ENCODE peak calls at places on chromosomes 7 and 10, in six cellular contexts. E is psoas muscle, C is hepatocyte, P is foreskin keratinocyte, M is left ventricle myocardium inferior, F is esophagus squamous epithelium. G is an unnamed sample.

GRCh38 chr7:117184367-117184766 is 138.5 kb downstream of the WNT2 start:
- DNase-seq in C (no peak), F (no peak), P (no peak), E (no peak), M (no peak), G (no peak)

GRCh38 chr10:80598951-80599350 is 61.2 kb downstream of the SH2D4B start:
- DNase-seq in M (no peak), F (no peak), P (no peak), E (no peak), C (no peak), G (no peak)

GRCh38 chr7:54541941-54542618 is at the start of gene VSTM2A:
- DNase-seq in C (peak), P (no peak), F (no peak), M (no peak), E (no peak), G (no peak)

GRCh38 chr10:96896884-96897589 is 64.9 kb downstream of the LCOR start:
- DNase-seq in F (no peak), M (no peak), E (no peak), C (no peak), P (no peak), G (no peak)

GRCh38 chr7:66847879-66848810 is 72.9 kb upstream of the TMEM248 start:
- DNase-seq in P (peak), E (no peak), M (no peak), C (peak), F (no peak), G (peak)

GRCh38 chr7:104130726-104131125 is 77.1 kb downstream of the ORC5 start:
- DNase-seq in C (no peak), F (no peak), P (peak), M (no peak), E (no peak), G (peak)

GRCh38 chr7:13988765-13989137 is 715 bp downstream of the ETV1 start:
- DNase-seq in M (no peak), F (no peak), E (no peak), C (peak), P (no peak), G (no peak)

GRCh38 chr10:80751940-80752339 is 214.2 kb downstream of the SH2D4B start:
- DNase-seq in P (no peak), E (no peak), F (no peak), C (no peak), M (no peak), G (no peak)

GRCh38 chr7:120052884-120053382 is 220.0 kb upstream of the KCND2 start:
- DNase-seq in C (peak), E (peak), F (no peak), P (peak), M (peak), G (peak)

GRCh38 chr10:47402681-47403301 is 18.7 kb upstream of the ZNF488 start:
- DNase-seq in P (peak), E (peak), F (no peak), M (peak), C (peak), G (no peak)

GRCh38 chr7:51010534-51010933 is 227.8 kb upstream of the GRB10 start:
- DNase-seq in M (no peak), F (no peak), C (no peak), E (no peak), P (no peak), G (no peak)

GRCh38 chr10:61897671-61898434 is 3.6 kb upstream of the ARID5B start:
- DNase-seq in E (no peak), F (no peak), C (peak), M (no peak), P (no peak), G (no peak)

GRCh38 chr10:129891806-129892205 is 72.3 kb downstream of the EBF3 start:
- DNase-seq in P (no peak), F (no peak), M (peak), E (peak), C (no peak), G (no peak)

GRCh38 chr10:21300546-21300945 is 224.9 kb downstream of the SKIDA1 start:
- DNase-seq in P (no peak), M (no peak), F (no peak), E (no peak), C (no peak), G (no peak)

GRCh38 chr7:142313528-142313927 is 55.7 kb upstream of the PRSS58 start:
- DNase-seq in E (no peak), F (no peak), M (no peak), P (no peak), C (no peak), G (no peak)

GRCh38 chr10:7811000-7811399 is 7.3 kb upstream of the TAF3 start:
- DNase-seq in E (no peak), P (no peak), C (no peak), F (no peak), M (no peak), G (no peak)

GRCh38 chr7:117737882-117738281 is 135.4 kb downstream of the CTTNBP2 start:
- DNase-seq in P (no peak), F (no peak), M (no peak), E (no peak), C (no peak), G (no peak)

DNA sequence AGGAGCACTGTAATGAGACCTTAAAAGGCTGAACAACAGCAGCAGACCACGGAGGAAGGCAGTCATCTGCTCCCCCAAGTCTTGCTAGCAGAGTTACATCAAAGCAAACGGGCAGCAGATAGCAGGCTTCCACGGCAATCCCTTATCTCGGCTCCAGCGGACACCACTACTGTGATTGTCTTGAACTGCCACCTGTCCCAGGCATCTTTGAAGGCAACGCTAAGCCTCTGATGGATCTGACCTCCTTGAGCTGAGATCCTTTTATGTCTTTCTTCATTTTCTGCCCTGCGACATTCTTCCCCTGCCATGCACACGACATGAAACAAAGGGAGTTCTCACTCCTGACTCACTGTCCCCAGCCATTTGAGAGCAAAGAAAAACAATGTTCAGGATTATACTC is 111.7 kb downstream of the GLI3 start:
- DNase-seq in C (no peak), F (no peak), M (no peak), P (no peak), E (no peak), G (no peak)
- H3K27ac ChIP-seq in C (no peak), F (no peak), M (no peak), P (no peak), E (no peak), G (no peak)

GRCh38 chr10:50384238-50384637 is 132.9 kb upstream of the ASAH2 start:
- DNase-seq in P (no peak), M (no peak), E (no peak), C (no peak), F (no peak), G (no peak)
- H3K27ac ChIP-seq in P (no peak), M (peak), E (peak), C (no peak), F (no peak), G (no peak)

GRCh38 chr10:98898987-98899386 is 336.7 kb downstream of the HPSE2 start:
- DNase-seq in F (no peak), E (no peak), M (no peak), P (no peak), C (no peak), G (no peak)
- H3K27ac ChIP-seq in F (no peak), E (no peak), M (no peak), P (no peak), C (no peak), G (no peak)

GRCh38 chr7:131045526-131045925 is 282.1 kb upstream of the MKLN1 start:
- DNase-seq in F (no peak), M (no peak), P (no peak), E (no peak), C (no peak), G (no peak)

GRCh38 chr7:131039355-131039762 is 288.3 kb upstream of the MKLN1 start:
- DNase-seq in M (no peak), E (no peak), P (no peak), C (no peak), F (no peak), G (no peak)

GRCh38 chr7:131040467-131040932 is 287.2 kb upstream of the MKLN1 start:
- DNase-seq in P (peak), F (no peak), M (no peak), C (peak), E (no peak), G (peak)

GRCh38 chr7:131039836-131040235 is 287.8 kb upstream of the MKLN1 start:
- DNase-seq in M (no peak), E (no peak), F (no peak), P (no peak), C (no peak), G (no peak)

GRCh38 chr7:131042269-131043160 is 285.2 kb upstream of the MKLN1 start:
- DNase-seq in M (no peak), P (no peak), C (no peak), F (no peak), E (no peak), G (no peak)
- H3K27ac ChIP-seq in M (no peak), P (no peak), C (no peak), F (no peak), E (no peak), G (no peak)

GRCh38 chr10:79393924-79394610 is 46.8 kb downstream of the PPIF start:
- DNase-seq in M (peak), F (no peak), C (no peak), E (peak), P (no peak), G (no peak)
- H3K27ac ChIP-seq in M (no peak), F (no peak), C (no peak), E (no peak), P (no peak), G (no peak)

GRCh38 chr10:53069013-53069412 is 296.4 kb upstream of the MBL2 start:
- DNase-seq in P (no peak), M (no peak), E (no peak), C (no peak), F (no peak), G (no peak)

GRCh38 chr10:53075469-53075868 is 302.9 kb upstream of the MBL2 start:
- DNase-seq in P (no peak), C (no peak), F (no peak), M (no peak), E (no peak), G (no peak)

GRCh38 chr10:53072144-53072543 is 299.6 kb upstream of the MBL2 start:
- DNase-seq in M (no peak), E (no peak), F (no peak), P (no peak), C (no peak), G (no peak)

DNA sequence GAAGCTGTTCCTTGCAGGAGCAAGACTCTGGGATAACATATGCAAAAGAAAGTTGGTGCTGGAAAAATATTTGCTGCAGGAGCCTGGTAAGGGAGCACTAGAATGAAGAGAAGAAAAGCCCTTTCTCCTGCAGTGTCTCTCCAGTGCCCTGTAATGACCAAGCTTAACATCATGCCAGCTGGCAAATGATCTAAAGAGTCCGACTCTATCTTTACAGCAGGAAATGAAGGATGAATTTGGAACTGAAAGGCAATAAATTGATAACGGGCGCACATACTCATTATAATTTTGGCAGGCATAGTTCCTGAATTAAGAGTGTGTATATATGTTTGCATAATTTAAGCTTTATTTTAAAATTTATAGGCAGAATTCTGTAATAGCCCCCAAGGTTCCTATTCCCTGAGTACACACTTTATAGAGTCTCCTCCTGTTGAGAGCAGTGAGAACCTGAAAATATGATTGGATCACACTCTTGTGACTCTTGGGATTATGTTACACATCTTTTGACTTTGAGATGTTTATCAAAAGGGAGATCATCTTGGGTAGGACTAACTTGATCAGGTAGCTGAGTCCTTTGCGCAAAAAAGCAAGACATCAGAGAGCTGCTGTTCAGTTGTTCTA is 299.0 kb upstream of the MBL2 start:
- DNase-seq in F (no peak), E (no peak), C (no peak), P (no peak), M (no peak), G (no peak)
- H3K27ac ChIP-seq in F (no peak), E (no peak), C (no peak), P (no peak), M (no peak), G (no peak)

DNA sequence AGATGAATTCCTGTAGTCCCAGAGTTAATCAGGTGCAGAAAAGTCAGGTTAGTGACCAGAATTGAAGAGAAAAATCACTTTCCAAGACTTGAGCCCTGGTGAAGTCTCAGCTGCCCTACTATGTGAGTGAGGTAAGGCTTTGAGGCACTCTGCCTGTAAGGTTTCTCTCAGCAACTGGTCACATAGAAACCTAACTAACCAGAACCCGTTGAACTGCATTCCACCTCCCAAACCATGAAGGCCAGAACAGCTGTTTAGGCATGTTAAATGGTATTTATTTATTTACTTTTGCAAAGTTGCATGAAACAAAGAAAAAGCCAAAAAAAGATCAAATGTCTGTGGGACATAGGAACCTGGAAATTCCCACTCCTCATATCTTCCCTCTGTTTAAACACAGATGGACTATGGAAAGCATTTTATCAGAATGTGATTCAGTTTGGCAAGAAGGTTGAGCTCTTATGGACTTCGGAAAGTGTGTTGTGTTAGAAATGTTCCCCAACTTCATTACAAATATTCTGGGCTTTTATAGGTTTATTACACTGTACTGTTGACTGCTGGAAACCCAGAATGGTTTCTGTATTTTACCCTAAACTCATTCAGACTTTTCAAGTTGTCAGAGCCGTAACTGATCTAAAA is 12.8 kb upstream of the GPR85 start:
- DNase-seq in P (peak), C (no peak), M (no peak), E (no peak), F (no peak), G (peak)
- H3K27ac ChIP-seq in P (no peak), C (peak), M (peak), E (no peak), F (no peak), G (peak)

GRCh38 chr7:99030145-99030856 is 113.6 kb downstream of the SMURF1 start:
- DNase-seq in M (no peak), F (no peak), P (no peak), C (no peak), E (no peak), G (no peak)
- H3K27ac ChIP-seq in M (peak), F (peak), P (no peak), C (no peak), E (peak), G (peak)

GRCh38 chr7:30799206-30799975 is 28.2 kb downstream of the MINDY4 start:
- DNase-seq in F (no peak), C (no peak), E (peak), P (peak), M (peak), G (peak)
- H3K27ac ChIP-seq in F (peak), C (no peak), E (no peak), P (peak), M (peak), G (peak)

DNA sequence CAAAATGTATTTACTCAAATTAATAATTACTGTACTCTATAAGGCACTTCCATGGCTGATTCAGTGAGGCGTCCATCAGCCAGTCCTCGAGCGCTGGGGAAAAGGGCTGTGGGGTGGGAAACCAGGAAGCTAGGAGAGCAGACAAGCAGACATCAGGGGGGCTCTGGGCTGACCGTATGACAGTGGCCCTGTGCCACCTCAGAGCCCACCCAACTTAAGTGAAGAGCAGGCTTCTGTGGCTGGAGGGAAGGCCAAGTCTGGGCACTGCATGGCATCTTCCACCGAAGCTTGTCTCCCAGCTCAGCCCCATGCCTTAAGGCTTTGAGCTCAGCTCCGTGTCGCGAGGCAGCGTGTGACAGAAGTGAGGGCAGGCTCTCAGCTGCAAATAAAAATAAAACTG is 464.5 kb upstream of the ZMIZ1 start:
- DNase-seq in C (no peak), P (no peak), E (no peak), F (no peak), M (no peak), G (no peak)
- H3K27ac ChIP-seq in C (no peak), P (no peak), E (no peak), F (no peak), M (no peak), G (no peak)

G was measured in epithelial cell of prostate.